ENCODE peak calls at places on chromosomes 12 and 14, in ten cellular contexts. V is heart right ventricle, S is esophagus squamous epithelium, P is brain microvascular endothelial cell, C is fibroblast of lung, J is cardiac fibroblast, D is psoas muscle, O is astrocyte, T is lung, X is A673. K is an unnamed sample.

GRCh38 chr12:69821441-69822204 is 3.4 kb upstream of the MYRFL start:
- DNase-seq in V (no peak), S (no peak), P (peak), C (peak), J (peak), D (no peak), O (peak), T (no peak), X (peak), K (peak)

GRCh38 chr12:68880660-68881325 is 52.2 kb downstream of the CPM start:
- DNase-seq in V (no peak), S (no peak), P (no peak), C (no peak), J (peak), D (no peak), O (no peak), T (no peak), X (no peak), K (no peak)

GRCh38 chr12:13383379-13383778 is 186.9 kb downstream of the EMP1 start:
- DNase-seq in V (no peak), S (no peak), P (no peak), C (no peak), J (no peak), D (no peak), O (no peak), T (peak), X (no peak), K (no peak)

GRCh38 chr12:5171701-5172100 is 128.0 kb downstream of the KCNA5 start:
- DNase-seq in V (peak), S (no peak), P (peak), C (peak), J (peak), D (no peak), O (peak), T (peak), X (peak), K (peak)

GRCh38 chr14:30855345-30856037 is 18.9 kb upstream of the COCH start:
- DNase-seq in V (no peak), S (no peak), P (no peak), C (no peak), J (no peak), D (no peak), O (no peak), T (no peak), X (no peak), K (no peak)

GRCh38 chr12:10082057-10082874 is 16.5 kb downstream of the CLEC1A start:
- DNase-seq in V (no peak), S (no peak), P (no peak), C (no peak), J (no peak), D (no peak), O (no peak), T (no peak), X (no peak), K (no peak)

GRCh38 chr12:100820314-100820713 is 25.7 kb downstream of the ANO4 start:
- DNase-seq in V (no peak), S (no peak), P (no peak), C (peak), J (peak), D (no peak), O (peak), T (no peak), X (no peak), K (peak)

GRCh38 chr14:86035882-86036281 is 505.9 kb downstream of the FLRT2 start:
- DNase-seq in V (no peak), S (no peak), P (no peak), C (no peak), J (peak), D (no peak), O (no peak), T (no peak), X (peak), K (peak)

GRCh38 chr14:30223966-30224365 is 296.3 kb upstream of the PRKD1 start:
- DNase-seq in V (no peak), S (no peak), P (no peak), C (peak), J (no peak), D (no peak), O (no peak), T (peak), X (no peak), K (no peak)

GRCh38 chr14:102544745-102545460 is 35.3 kb upstream of the ANKRD9 start:
- DNase-seq in V (no peak), S (no peak), P (no peak), C (no peak), J (no peak), D (no peak), O (no peak), T (no peak), X (no peak), K (no peak)

GRCh38 chr14:79802096-79802495 is 409.2 kb downstream of the DIO2 start:
- DNase-seq in V (no peak), S (no peak), P (no peak), C (no peak), J (no peak), D (no peak), O (no peak), T (no peak), X (no peak), K (no peak)

GRCh38 chr12:120394483-120395367 is 25.8 kb upstream of the MSI1 start:
- DNase-seq in V (no peak), S (no peak), P (no peak), C (no peak), J (no peak), D (no peak), O (no peak), T (peak), X (no peak), K (no peak)

GRCh38 chr12:57368349-57369095 is 62.3 kb downstream of the R3HDM2 start:
- DNase-seq in V (no peak), S (no peak), P (no peak), C (no peak), J (peak), D (no peak), O (no peak), T (no peak), X (no peak), K (peak)

GRCh38 chr12:28535216-28535615 is 345.0 kb downstream of the CCDC91 start:
- DNase-seq in V (no peak), S (no peak), P (peak), C (peak), J (peak), D (no peak), O (peak), T (no peak), X (peak), K (peak)

GRCh38 chr12:93714382-93714781 is 37.2 kb downstream of the CRADD start:
- DNase-seq in V (peak), S (no peak), P (no peak), C (peak), J (peak), D (no peak), O (peak), T (no peak), X (no peak), K (peak)

DNA sequence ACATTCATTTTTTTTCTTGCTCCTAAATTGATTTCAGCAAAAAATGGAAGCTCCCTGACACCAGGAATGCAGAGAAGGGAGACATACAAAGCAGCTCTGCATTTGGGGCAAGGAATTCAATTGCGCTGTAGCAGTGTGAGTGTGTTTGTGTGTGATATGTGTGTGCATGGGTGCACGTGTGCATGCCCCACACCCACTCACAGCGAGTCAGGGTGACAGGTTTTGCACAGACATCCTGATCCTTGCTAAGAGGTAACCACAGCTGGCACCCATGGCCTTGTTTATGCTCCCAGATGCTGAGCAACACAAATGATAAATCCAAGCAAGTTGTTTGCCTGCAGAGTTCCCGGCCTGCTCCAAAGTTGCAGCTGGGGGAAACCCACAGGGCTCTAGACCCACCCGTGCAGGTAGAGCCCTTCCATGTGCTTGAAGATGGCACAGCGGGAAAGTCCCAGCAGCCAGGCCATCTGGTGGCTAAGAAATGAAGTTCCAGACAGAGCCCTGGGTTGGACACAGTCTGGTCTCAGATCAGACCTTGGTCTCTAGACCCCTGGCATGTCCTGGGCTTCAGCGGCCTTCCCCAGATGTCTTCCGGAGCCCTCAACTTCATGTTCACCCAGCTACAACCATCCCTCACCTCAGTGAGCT is 25.8 kb upstream of the BDKRB2 start:
- DNase-seq in V (no peak), S (no peak), P (no peak), C (no peak), J (no peak), D (no peak), O (no peak), T (no peak), X (no peak), K (peak)
- TF ChIP-seq CTCF in V (no peak), S (no peak), P (no peak), C (peak), J (no peak), D (no peak), O (no peak), T (no peak), X (no peak), K (no peak)

DNA sequence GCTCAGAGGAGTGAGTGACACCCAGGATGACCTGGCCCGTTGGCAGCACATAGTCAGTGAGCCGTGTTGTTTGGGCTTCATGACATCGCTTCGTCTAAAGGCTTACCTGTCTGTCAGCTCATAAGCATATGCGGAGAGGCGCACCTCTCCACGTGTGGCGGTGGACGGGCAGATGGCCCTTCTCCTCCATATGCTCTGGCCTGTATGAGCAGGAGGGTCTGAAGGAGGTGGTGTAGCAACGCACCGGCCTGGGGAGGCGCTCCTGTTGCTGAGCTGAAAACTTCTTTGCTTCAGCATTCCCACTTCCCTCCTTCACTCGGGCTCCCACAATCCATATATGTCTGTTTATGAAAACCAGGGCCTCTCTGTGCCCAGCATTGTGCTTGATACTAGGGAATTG is 186.1 kb downstream of the TSPAN9 start:
- DNase-seq in V (no peak), S (no peak), P (no peak), C (no peak), J (no peak), D (no peak), O (no peak), T (no peak), X (no peak), K (no peak)
- H3K4me3 ChIP-seq in V (no peak), S (no peak), P (no peak), C (no peak), J (no peak), D (no peak), O (no peak), T (no peak), X (no peak), K (no peak)

GRCh38 chr12:51528852-51529545 is 62.0 kb upstream of the SCN8A start:
- DNase-seq in V (no peak), S (no peak), P (no peak), C (peak), J (no peak), D (no peak), O (no peak), T (no peak), X (no peak), K (peak)
- TF ChIP-seq CTCF in V (no peak), S (no peak), P (no peak), C (no peak), J (no peak), D (no peak), O (no peak), T (no peak), X (no peak), K (no peak)

DNA sequence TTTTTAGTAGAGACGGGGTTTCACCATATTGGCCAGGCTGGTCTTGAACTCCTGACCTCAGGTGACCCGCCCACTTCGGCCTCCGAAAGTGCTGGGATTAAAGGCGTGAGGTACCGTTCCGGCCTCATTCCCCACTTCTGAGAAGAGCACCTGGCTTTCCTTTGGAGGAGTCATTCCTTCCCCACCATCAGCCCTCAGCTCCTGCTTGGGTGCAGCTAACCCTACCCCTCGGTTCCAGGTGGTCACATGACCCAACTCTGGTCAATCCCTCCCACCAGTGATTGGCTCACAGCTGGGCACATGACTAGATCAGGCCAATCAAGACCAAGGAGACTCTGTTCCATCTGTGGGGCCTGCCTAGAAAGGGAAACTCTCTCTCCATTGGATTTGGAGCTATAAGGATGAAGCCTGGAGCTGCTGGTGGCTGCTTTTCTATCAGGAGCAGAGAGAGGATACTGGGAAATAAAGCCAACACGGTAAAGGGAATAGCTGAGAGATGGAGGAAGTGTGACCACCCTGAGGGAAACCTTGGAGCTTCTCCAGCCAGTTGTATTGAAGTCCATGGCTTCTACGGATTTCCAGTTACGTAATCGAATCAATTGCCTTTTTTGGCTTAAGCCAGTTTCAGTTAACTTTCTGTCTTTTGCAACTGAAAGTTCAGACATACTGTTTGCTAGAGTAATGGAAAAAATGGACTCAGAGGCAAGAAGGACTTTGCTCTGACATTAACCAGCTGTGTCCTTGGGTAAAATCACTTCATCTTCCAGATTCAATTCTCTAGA is 19.8 kb upstream of the IFT81 start:
- DNase-seq in V (no peak), S (no peak), P (no peak), C (no peak), J (peak), D (no peak), O (no peak), T (no peak), X (peak), K (peak)
- H3K4me3 ChIP-seq in V (no peak), S (no peak), P (no peak), C (no peak), J (no peak), D (no peak), O (no peak), T (no peak), X (no peak), K (no peak)

GRCh38 chr14:54488318-54488645 is 498 bp downstream of the GMFB start:
- DNase-seq in V (no peak), S (no peak), P (no peak), C (no peak), J (no peak), D (no peak), O (no peak), T (no peak), X (no peak), K (no peak)
- TF ChIP-seq CTCF in V (no peak), S (no peak), P (peak), C (no peak), J (peak), D (no peak), O (no peak), T (no peak), X (no peak), K (peak)

GRCh38 chr14:23567186-23568020 is at the start of gene AP1G2:
- DNase-seq in V (peak), S (peak), P (peak), C (peak), J (peak), D (peak), O (no peak), T (peak), X (peak), K (peak)
- H3K4me3 ChIP-seq in V (peak), S (peak), P (peak), C (peak), J (peak), D (peak), O (peak), T (peak), X (peak), K (peak)

GRCh38 chr12:21429994-21430393 is 7.5 kb upstream of the PYROXD1 start:
- DNase-seq in V (no peak), S (no peak), P (no peak), C (no peak), J (no peak), D (no peak), O (no peak), T (no peak), X (peak), K (no peak)

GRCh38 chr12:21433525-21433924 is 3.9 kb upstream of the PYROXD1 start:
- DNase-seq in V (no peak), S (no peak), P (no peak), C (no peak), J (no peak), D (no peak), O (no peak), T (no peak), X (no peak), K (no peak)

DNA sequence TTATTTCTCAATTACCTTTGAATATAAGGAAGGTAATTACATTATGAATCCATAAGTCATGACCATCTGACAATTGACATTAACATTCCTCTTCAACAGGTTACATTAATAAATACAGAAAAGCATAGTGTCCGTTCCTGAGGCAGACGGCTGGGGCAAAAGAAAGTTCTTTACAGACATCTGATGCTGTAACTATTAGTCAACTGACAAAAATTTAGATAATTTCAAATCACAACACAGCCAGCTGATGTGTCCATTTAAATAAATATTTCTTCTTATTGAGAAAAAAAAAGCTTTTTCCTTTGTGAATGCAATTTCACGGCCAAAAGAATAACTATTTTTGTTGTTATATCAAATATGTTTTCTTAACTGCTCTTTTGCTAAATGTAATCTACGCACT is 9.2 kb upstream of the PYROXD1 start:
- DNase-seq in V (no peak), S (no peak), P (peak), C (peak), J (peak), D (no peak), O (peak), T (no peak), X (no peak), K (no peak)
- TF ChIP-seq CTCF in V (no peak), S (no peak), P (no peak), C (no peak), J (no peak), D (no peak), O (no peak), T (no peak), X (no peak), K (no peak)

DNA sequence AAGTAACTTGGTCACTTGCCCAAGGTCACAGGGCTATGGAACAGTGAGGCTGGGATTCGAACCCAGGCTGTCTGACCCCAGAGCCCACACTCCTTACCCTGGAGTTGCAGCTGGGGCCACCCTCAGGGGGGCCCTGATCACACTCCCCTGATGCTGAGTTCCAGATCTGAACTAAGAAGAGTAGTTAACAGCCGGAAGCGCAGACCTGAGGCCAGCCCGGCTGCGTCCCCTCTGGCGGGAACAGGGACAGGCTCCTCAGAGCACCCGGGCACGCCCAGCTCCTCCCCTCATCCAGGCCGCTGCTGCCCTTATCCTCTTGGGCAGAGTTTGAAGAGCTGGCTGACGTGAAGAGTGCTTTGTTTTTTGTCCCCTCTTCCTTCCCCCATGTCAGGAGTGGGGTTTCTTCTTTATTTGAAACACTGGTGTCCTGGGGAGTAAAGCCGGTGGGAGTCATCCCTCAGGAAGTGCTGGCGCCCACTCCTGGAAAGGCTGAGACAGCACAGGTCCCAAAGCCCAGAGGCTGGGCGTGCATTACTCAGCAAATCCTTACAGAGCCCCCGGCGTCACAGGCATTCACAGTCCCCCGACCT is 8.7 kb downstream of the PHB2 start:
- DNase-seq in V (peak), S (no peak), P (peak), C (peak), J (peak), D (peak), O (peak), T (peak), X (peak), K (peak)
- H3K4me3 ChIP-seq in V (peak), S (peak), P (peak), C (no peak), J (peak), D (peak), O (peak), T (no peak), X (peak), K (peak)

DNA sequence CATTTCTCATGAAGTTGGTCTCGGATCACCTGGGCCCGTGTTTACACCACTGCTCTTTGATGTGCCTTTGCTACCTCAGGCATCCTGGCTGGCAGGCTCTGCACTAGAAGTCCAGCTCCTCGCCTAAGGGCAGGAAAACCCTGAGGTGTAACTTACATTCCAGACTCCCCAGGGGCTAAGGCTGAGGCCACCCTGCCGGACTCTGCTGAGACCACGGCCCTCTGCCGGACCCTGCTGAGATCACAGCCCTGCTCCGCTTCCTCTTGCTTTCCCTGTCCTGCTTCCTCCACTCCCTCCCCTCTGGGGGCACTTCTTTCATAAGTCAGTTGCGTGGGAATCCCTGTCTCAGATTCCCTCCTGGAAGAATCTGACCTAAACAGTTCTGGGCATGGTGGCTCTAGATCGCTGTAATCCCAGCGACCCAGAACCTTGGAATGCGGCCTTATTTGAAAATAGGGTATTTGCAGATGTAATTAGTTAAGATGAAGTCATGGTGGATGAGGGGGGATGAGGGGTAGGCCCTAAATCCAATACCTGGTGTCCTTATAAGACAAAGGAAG is 17.2 kb downstream of the RILPL1 start:
- DNase-seq in V (no peak), S (no peak), P (peak), C (no peak), J (no peak), D (no peak), O (no peak), T (no peak), X (no peak), K (no peak)
- TF ChIP-seq CTCF in V (no peak), S (no peak), P (peak), C (no peak), J (no peak), D (no peak), O (no peak), T (no peak), X (no peak), K (no peak)